ENCODE peak calls at places on chromosome 2, in five cellular contexts. W is H1; A is CD4-positive, CD25-positive, alpha-beta regulatory T cell; M is GM23248; O is PC-3. S is an unnamed sample.

GRCh38 chr2:119423811-119424210 is 7.8 kb upstream of the TMEM37 start:
- DNase-seq in W (no peak), A (no peak), M (no peak), O (no peak), S (no peak)

GRCh38 chr2:73264332-73264606 is 20.0 kb downstream of the FBXO41 start:
- DNase-seq in W (no peak), A (no peak), M (no peak), O (no peak), S (no peak)

GRCh38 chr2:12107849-12108420 is 361.5 kb downstream of the LPIN1 start:
- DNase-seq in W (no peak), A (no peak), M (no peak), O (peak; percentile 18), S (no peak)

GRCh38 chr2:188788621-188789020 is 185.6 kb upstream of the COL3A1 start:
- DNase-seq in W (no peak), A (no peak), M (peak; percentile 86), O (peak; percentile 76), S (no peak)

GRCh38 chr2:166234112-166234846 is 106.5 kb upstream of the SCN1A start:
- DNase-seq in W (no peak), A (no peak), M (peak; percentile 82), O (peak; percentile 97), S (no peak)

GRCh38 chr2:74481961-74482800 is 617 bp downstream of the CCDC142 start:
- DNase-seq in W (peak; percentile 84), A (peak; percentile 43), M (peak; percentile 70), O (peak; percentile 37), S (peak; percentile 83)

GRCh38 chr2:229414631-229415030 is 143.5 kb upstream of the PID1 start:
- DNase-seq in W (no peak), A (no peak), M (no peak), O (no peak), S (no peak)

GRCh38 chr2:126656311-126657145 is 570 bp downstream of the GYPC start:
- DNase-seq in W (peak; percentile 75), A (no peak), M (peak; percentile 70), O (no peak), S (peak; percentile 86)

GRCh38 chr2:10327896-10328666 is 25.4 kb downstream of the HPCAL1 start:
- DNase-seq in W (no peak), A (no peak), M (no peak), O (peak; percentile 65), S (no peak)

GRCh38 chr2:178796079-178796677 is 11.0 kb downstream of the TTN start:
- DNase-seq in W (no peak), A (no peak), M (peak; percentile 67), O (peak; percentile 82), S (no peak)

GRCh38 chr2:162029287-162029901 is 44.6 kb downstream of the DPP4 start:
- DNase-seq in W (no peak), A (no peak), M (peak; percentile 86), O (peak; percentile 96), S (no peak)

GRCh38 chr2:184308706-184309105 is 289.6 kb upstream of the ZNF804A start:
- DNase-seq in W (no peak), A (no peak), M (no peak), O (no peak), S (no peak)

GRCh38 chr2:109562421-109562820 is 51.3 kb downstream of the SEPTIN10 start:
- DNase-seq in W (no peak), A (no peak), M (peak; percentile 80), O (peak; percentile 93), S (no peak)

GRCh38 chr2:236813806-236814205 is 244.2 kb downstream of the ACKR3 start:
- DNase-seq in W (no peak), A (no peak), M (no peak), O (no peak), S (no peak)

GRCh38 chr2:114192362-114192761 is 250.1 kb upstream of the DPP10 start:
- DNase-seq in W (no peak), A (no peak), M (peak; percentile 31), O (peak; percentile 45), S (no peak)

GRCh38 chr2:17709897-17710296 is 43.7 kb downstream of the SMC6 start:
- DNase-seq in W (no peak), A (no peak), M (peak; percentile 2), O (no peak), S (no peak)

GRCh38 chr2:143334837-143335236 is 205.6 kb downstream of the ARHGAP15 start:
- DNase-seq in W (no peak), A (no peak), M (no peak), O (no peak), S (no peak)

GRCh38 chr2:191857406-191857805 is 10.5 kb upstream of the CAVIN2 start:
- DNase-seq in W (no peak), A (no peak), M (peak; percentile 55), O (peak; percentile 83), S (no peak)

GRCh38 chr2:174878537-174879147 is 114.4 kb upstream of the CHRNA1 start:
- DNase-seq in W (no peak), A (no peak), M (peak; percentile 71), O (peak; percentile 50), S (no peak)

GRCh38 chr2:207589143-207589542 is 36.1 kb downstream of the METTL21A start:
- DNase-seq in W (no peak), A (no peak), M (no peak), O (no peak), S (no peak)
- H3K27me3 ChIP-seq in W (no peaks in the 10 kb centered on the region), A (no peaks in the 10 kb centered on the region), M (no peaks in the 10 kb centered on the region), O (no peaks in the 10 kb centered on the region), S (no peaks in the 10 kb centered on the region)

GRCh38 chr2:46163031-46163430 is 134.2 kb upstream of the EPAS1 start:
- DNase-seq in W (no peak), A (no peak), M (no peak), O (no peak), S (no peak)

GRCh38 chr2:46162329-46162870 is 134.8 kb upstream of the EPAS1 start:
- DNase-seq in W (no peak), A (no peak), M (peak; percentile 77), O (no peak), S (no peak)

GRCh38 chr2:46161329-46161728 is 135.9 kb upstream of the EPAS1 start:
- DNase-seq in W (no peak), A (no peak), M (no peak), O (no peak), S (no peak)

GRCh38 chr2:46160326-46160725 is 136.9 kb upstream of the EPAS1 start:
- DNase-seq in W (no peak), A (no peak), M (no peak), O (no peak), S (no peak)

GRCh38 chr2:46161921-46162320 is 135.3 kb upstream of the EPAS1 start:
- DNase-seq in W (no peak), A (no peak), M (no peak), O (no peak), S (no peak)
- H3K36me3 ChIP-seq in W (no peaks in the 10 kb centered on the region), A (peaks cover 2% of the 10 kb centered on the region), M (no peaks in the 10 kb centered on the region), O (no peaks in the 10 kb centered on the region), S (no peaks in the 10 kb centered on the region)

GRCh38 chr2:120740375-120740764 is 4.7 kb downstream of the GLI2 start:
- DNase-seq in W (peak; percentile 39), A (no peak), M (no peak), O (no peak), S (peak; percentile 63)
- H3K4me3 ChIP-seq in W (peak overlapping the region; percentile 55), A (no peak overlapping the region), M (no peak overlapping the region), O (no peak overlapping the region), S (peak overlapping the region; percentile 50)

DNA sequence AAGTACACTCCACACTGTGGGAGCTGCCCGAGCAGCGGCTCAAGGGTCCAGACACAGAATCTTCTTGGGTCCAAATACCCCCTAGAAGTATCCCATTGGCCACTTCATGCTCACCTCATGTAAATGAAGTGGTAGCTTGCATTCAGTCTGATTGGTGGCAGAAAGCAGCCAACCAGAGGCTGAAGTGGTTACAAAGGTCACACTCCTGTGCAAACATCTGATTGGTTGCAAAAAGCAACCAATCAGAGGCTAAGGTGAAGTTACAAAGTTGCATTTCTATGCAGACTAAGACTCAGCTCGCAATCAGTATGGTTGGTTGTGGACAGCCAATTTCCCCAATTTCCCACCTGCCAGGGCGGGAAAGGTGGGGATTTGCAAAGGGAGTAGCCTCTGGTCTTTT is 94.3 kb downstream of the DGKD start:
- DNase-seq in W (no peak), A (no peak), M (peak; percentile 8), O (no peak), S (no peak)
- H3K27me3 ChIP-seq in W (no peaks in the 10 kb centered on the region), A (no peaks in the 10 kb centered on the region), M (no peaks in the 10 kb centered on the region), O (no peaks in the 10 kb centered on the region), S (no peaks in the 10 kb centered on the region)

GRCh38 chr2:68429311-68429826 is 37.7 kb downstream of the FBXO48 start:
- DNase-seq in W (no peak), A (no peak), M (no peak), O (no peak), S (no peak)
- H3K36me3 ChIP-seq in W (no peaks in the 10 kb centered on the region), A (no peaks in the 10 kb centered on the region), M (no peaks in the 10 kb centered on the region), O (no peaks in the 10 kb centered on the region), S (no peaks in the 10 kb centered on the region)